ENCODE peak calls at places on chromosomes 11 and 22, in eight cellular contexts. C, O, Q, U, D, A, X and V are unnamed samples.

GRCh38 chr11:120532082-120532481 is 20.5 kb downstream of the GRIK4 start:
- DNase-seq in X (no peak), Q (no peak), A (no peak), D (no peak), C (peak), O (no peak), U (no peak), V (no peak)

GRCh38 chr11:35009191-35009940 is 92.9 kb downstream of the PDHX start:
- DNase-seq in A (peak), U (no peak), D (peak), C (no peak), O (no peak), Q (peak), X (no peak), V (no peak)

GRCh38 chr11:9950462-9950861 is 286.6 kb downstream of the SWAP70 start:
- DNase-seq in O (no peak), C (no peak), X (no peak), A (no peak), Q (no peak), U (no peak), D (no peak), V (no peak)

GRCh38 chr22:41411021-41411851 is 29.5 kb downstream of the TEF start:
- DNase-seq in A (no peak), C (peak), X (no peak), D (no peak), U (no peak), Q (no peak), O (no peak), V (no peak)

GRCh38 chr11:61711493-61711892 is 31.3 kb downstream of the DAGLA start:
- DNase-seq in C (no peak), A (no peak), X (no peak), U (no peak), O (no peak), Q (no peak), D (no peak), V (no peak)

GRCh38 chr11:35649984-35650383 is 12.6 kb upstream of the TRIM44 start:
- DNase-seq in D (no peak), U (no peak), C (no peak), A (no peak), O (no peak), X (no peak), Q (no peak), V (no peak)

GRCh38 chr22:22463855-22464540 is 44.5 kb downstream of the ZNF280B start:
- DNase-seq in C (no peak), D (peak), Q (peak), X (peak), U (peak), A (peak), O (peak), V (no peak)

GRCh38 chr11:8008212-8008611 is 21.1 kb downstream of the EIF3F start:
- DNase-seq in A (no peak), X (no peak), U (no peak), O (peak), D (no peak), Q (no peak), C (no peak), V (no peak)

GRCh38 chr11:61042961-61043540 is 59.2 kb upstream of the CD5 start:
- DNase-seq in C (no peak), Q (no peak), D (no peak), A (no peak), O (no peak), U (no peak), X (no peak), V (peak)

GRCh38 chr22:20776624-20777405 is 2.9 kb downstream of the SERPIND1 start:
- DNase-seq in C (no peak), A (no peak), D (no peak), U (no peak), Q (no peak), X (no peak), O (no peak), V (no peak)

GRCh38 chr11:117872962-117873827 is 3.3 kb downstream of the FXYD6 start:
- DNase-seq in O (no peak), A (no peak), D (no peak), X (no peak), Q (no peak), U (no peak), C (no peak), V (no peak)

GRCh38 chr11:14972581-14973490 is 685 bp upstream of the CALCA start:
- DNase-seq in A (no peak), D (no peak), C (no peak), Q (no peak), U (no peak), X (no peak), O (no peak), V (no peak)

GRCh38 chr11:46277623-46278386 is at the start of gene CREB3L1:
- DNase-seq in A (no peak), Q (peak), U (peak), X (peak), D (no peak), O (peak), C (peak), V (no peak)

GRCh38 chr11:111947143-111947542 is 10.0 kb downstream of the DIXDC1 start:
- DNase-seq in Q (no peak), A (no peak), C (no peak), O (no peak), U (no peak), D (no peak), X (no peak), V (no peak)

GRCh38 chr11:44363116-44363515 is 53.2 kb upstream of the ALX4 start:
- DNase-seq in A (no peak), U (no peak), O (no peak), C (no peak), Q (no peak), D (no peak), X (no peak), V (no peak)

GRCh38 chr11:119889111-119889510 is 160.1 kb upstream of the NECTIN1 start:
- DNase-seq in D (no peak), O (no peak), U (no peak), C (no peak), A (no peak), X (no peak), Q (no peak), V (peak)

GRCh38 chr11:203056-203944 is 3.9 kb downstream of the BET1L start:
- DNase-seq in C (no peak), U (peak), X (peak), Q (peak), A (no peak), O (no peak), D (no peak), V (no peak)

GRCh38 chr11:75652936-75653335 is 15.9 kb downstream of the MAP6 start:
- DNase-seq in O (no peak), Q (no peak), X (no peak), D (no peak), A (no peak), U (no peak), C (no peak), V (no peak)

GRCh38 chr22:35173655-35174054 is 83.6 kb upstream of the HMGXB4 start:
- DNase-seq in C (no peak), A (no peak), X (no peak), O (no peak), D (no peak), U (no peak), Q (no peak), V (no peak)

GRCh38 chr11:110908401-110909106 is 196.3 kb upstream of the ARHGAP20 start:
- DNase-seq in C (no peak), X (no peak), Q (no peak), U (no peak), O (no peak), D (no peak), A (no peak), V (no peak)

GRCh38 chr11:134041791-134042696 is 26.8 kb upstream of the JAM3 start:
- DNase-seq in D (no peak), O (no peak), C (no peak), X (no peak), A (no peak), U (no peak), Q (no peak), V (peak)

GRCh38 chr11:71158936-71159335 is 93.4 kb downstream of the SHANK2 start:
- DNase-seq in X (no peak), D (no peak), Q (no peak), A (no peak), U (peak), C (no peak), O (no peak), V (no peak)

GRCh38 chr11:57150454-57150917 is 31.3 kb upstream of the LRRC55 start:
- DNase-seq in O (no peak), C (no peak), U (no peak), D (no peak), X (peak), Q (no peak), A (no peak), V (no peak)

GRCh38 chr11:64754919-64755662 is 4.7 kb downstream of the PYGM start:
- DNase-seq in Q (no peak), D (no peak), U (no peak), C (no peak), X (peak), A (no peak), O (no peak), V (peak)

GRCh38 chr11:110217478-110217877 is 78.9 kb downstream of the RDX start:
- DNase-seq in O (no peak), D (no peak), Q (no peak), C (no peak), U (no peak), A (no peak), X (no peak), V (no peak)

GRCh38 chr11:117546431-117547160 is 218.9 kb downstream of the CEP164 start:
- DNase-seq in A (no peak), D (no peak), C (no peak), X (no peak), O (no peak), U (no peak), Q (no peak), V (no peak)

GRCh38 chr11:117544431-117544830 is 216.8 kb downstream of the CEP164 start:
- DNase-seq in O (no peak), D (no peak), U (no peak), A (no peak), C (no peak), Q (no peak), X (no peak), V (no peak)

GRCh38 chr22:46984751-46985506 is 222.5 kb downstream of the TBC1D22A start:
- DNase-seq in Q (no peak), C (no peak), U (peak), O (no peak), A (peak), D (no peak), X (no peak), V (no peak)

GRCh38 chr11:120969993-120970392 is 53.9 kb upstream of the TBCEL start:
- DNase-seq in X (no peak), Q (no peak), D (no peak), A (no peak), C (no peak), O (no peak), U (no peak), V (no peak)

GRCh38 chr11:93622043-93622442 is 39.4 kb upstream of the CEP295 start:
- DNase-seq in X (no peak), C (no peak), D (no peak), Q (no peak), A (no peak), U (peak), O (peak), V (no peak)
- TF ChIP-seq CTCF in X (peak), C (no peak), D (peak), Q (no peak), A (no peak), U (no peak), O (peak), V (no peak)

DNA sequence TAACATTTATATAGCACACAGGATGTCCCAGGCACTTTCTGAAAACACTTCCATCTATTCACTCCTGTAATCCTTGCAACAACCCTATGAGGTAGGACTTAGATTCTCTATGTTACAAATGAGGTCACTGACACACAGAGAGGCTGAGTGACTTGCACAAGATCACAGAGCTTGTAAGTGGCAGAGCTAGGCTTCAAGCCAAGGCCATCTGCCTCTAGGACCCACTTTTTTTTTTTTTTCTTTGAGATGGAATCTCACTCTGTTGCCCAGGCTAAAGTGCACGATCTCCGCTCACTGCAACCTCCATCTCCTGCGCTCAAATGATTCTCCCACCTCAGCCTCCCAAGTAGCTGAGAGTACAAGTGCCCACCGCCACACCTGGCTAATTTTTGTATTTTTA is 18.4 kb upstream of the MYH9 start:
- DNase-seq in X (peak), U (no peak), D (no peak), A (no peak), Q (no peak), C (no peak), O (no peak), V (no peak)
- H3K4me3 ChIP-seq in X (no peak), U (no peak), D (no peak), A (no peak), Q (no peak), C (no peak), O (no peak), V (peak)

GRCh38 chr22:42619261-42620063 is 4.8 kb upstream of the POLDIP3 start:
- DNase-seq in D (no peak), U (peak), X (no peak), A (no peak), C (no peak), O (no peak), Q (no peak), V (no peak)
- TF ChIP-seq POLR2A in D (no peak), U (no peak), X (no peak), A (no peak), C (no peak), O (no peak), Q (no peak), V (no peak)

DNA sequence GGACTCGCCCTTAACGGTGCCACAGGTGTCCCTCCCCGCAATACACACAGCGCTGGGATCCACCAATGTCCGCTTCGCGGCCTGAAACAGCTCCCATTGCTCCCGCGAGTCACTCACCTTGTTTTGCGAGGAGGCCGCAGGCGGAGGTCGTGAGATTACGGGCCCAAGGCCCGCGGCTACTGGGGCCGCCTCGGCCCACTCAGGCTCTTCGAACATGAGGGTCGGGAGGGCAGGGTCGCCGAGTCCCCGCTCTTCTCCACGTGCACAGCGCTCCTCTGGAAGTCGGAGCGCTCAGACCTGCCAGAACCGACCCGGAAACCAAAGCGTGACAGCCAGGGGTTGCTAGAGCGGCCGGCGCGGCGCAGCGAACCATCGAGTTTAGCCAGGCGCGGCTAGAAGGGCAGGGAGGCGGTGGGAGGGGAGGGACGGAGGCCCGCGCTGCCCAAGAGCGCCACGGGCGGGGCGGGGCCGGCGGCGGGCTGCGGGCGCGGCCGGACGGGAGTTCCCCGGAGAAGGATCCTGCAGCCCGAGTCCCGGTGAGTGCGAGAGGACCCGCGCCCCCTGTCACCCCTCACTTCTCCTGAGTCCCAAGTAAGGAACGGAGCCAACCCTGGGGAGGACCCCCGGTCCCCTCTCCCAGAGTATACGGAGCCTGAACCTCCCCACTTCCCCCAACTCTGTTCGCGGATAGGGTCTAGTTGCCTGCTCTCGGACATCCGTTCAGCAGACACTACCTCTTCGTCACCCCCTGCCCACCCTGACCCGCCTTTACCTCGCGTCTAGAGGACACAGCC is at the start of the genes ILK and RRP8:
- DNase-seq in A (peak), U (peak), Q (peak), O (peak), C (peak), X (peak), D (peak), V (peak)
- TF ChIP-seq CTCF in A (no peak), U (no peak), Q (peak), O (no peak), C (peak), X (peak), D (no peak), V (peak)